ENCODE peak calls at places on chromosome 3, in seven cellular contexts. X, Z, P, B, I, L and H are unnamed samples.

GRCh38 chr3:71846189-71846588 is 61.2 kb upstream of the PROK2 start:
- DNase-seq in L (no peak), Z (no peak), I (no peak), P (no peak), X (peak; percentile 1), B (peak; percentile 50), H (no peak)

GRCh38 chr3:112629425-112629824 is 11.5 kb downstream of the CCDC80 start:
- DNase-seq in Z (no peak), I (no peak), X (peak; percentile 93), L (peak; percentile 39), P (no peak), B (peak; percentile 84), H (peak; percentile 94)

GRCh38 chr3:82800248-82800647 is 1038.8 kb upstream of the GBE1 start:
- DNase-seq in Z (no peak), B (no peak), I (no peak), X (no peak), P (no peak), L (no peak), H (no peak)

GRCh38 chr3:39065197-39065596 is 13.4 kb downstream of the WDR48 start:
- DNase-seq in P (no peak), B (peak; percentile 83), I (no peak), L (no peak), X (peak; percentile 60), Z (peak; percentile 63), H (peak; percentile 54)

GRCh38 chr3:108391917-108392585 is 95.7 kb downstream of the HHLA2 start:
- DNase-seq in B (no peak), X (peak; percentile 40), P (no peak), L (no peak), I (no peak), Z (no peak), H (no peak)

GRCh38 chr3:124986153-124987143 is 51.9 kb upstream of the MUC13 start:
- DNase-seq in X (peak; percentile 96), P (no peak), I (peak; percentile 88), B (peak; percentile 78), Z (no peak), L (no peak), H (peak; percentile 91)

GRCh38 chr3:160633361-160634083 is 43.4 kb upstream of the ARL14 start:
- DNase-seq in L (no peak), B (no peak), X (no peak), I (no peak), P (no peak), Z (no peak), H (no peak)

GRCh38 chr3:195895900-195896360 is 12.4 kb downstream of the TNK2 start:
- DNase-seq in I (peak; percentile 80), B (peak; percentile 67), P (peak; percentile 42), X (no peak), Z (no peak), L (peak; percentile 74), H (peak; percentile 39)

GRCh38 chr3:170429050-170429449 is 10.4 kb downstream of the CLDN11 start:
- DNase-seq in L (no peak), P (no peak), Z (no peak), B (no peak), I (no peak), X (no peak), H (peak; percentile 29)

GRCh38 chr3:94024385-94024784 is 4.0 kb downstream of the STX19 start:
- DNase-seq in B (no peak), X (peak; percentile 24), P (no peak), L (no peak), Z (no peak), I (no peak), H (no peak)

DNA sequence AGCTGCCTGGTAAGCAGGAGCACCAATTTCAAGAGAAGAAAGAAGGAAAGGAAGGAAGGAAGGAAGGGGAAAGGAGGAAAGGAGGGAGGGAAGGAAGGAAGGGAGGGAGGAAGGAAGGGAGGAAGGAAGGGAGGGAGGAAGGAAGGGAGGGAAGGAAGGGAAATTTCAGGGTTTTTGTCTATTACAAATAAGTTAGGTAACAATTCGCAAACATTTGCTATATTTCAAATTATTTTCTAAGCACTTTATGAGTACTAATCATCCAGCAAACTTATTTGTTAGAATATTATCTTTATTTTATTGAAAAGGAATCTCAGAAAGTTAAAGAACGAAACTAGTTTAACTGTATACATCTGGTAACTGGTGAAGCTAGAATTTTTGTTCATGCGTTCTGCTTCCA is 921.7 kb downstream of the TBL1XR1 start:
- DNase-seq in P (no peak), X (no peak), L (no peak), Z (no peak), B (no peak), I (no peak), H (no peak)
- H3K9ac ChIP-seq in P (no peak overlapping the region), X (no peak overlapping the region), L (no peak overlapping the region), Z (no peak overlapping the region), B (no peak overlapping the region), I (no peak overlapping the region), H (no peak overlapping the region)

DNA sequence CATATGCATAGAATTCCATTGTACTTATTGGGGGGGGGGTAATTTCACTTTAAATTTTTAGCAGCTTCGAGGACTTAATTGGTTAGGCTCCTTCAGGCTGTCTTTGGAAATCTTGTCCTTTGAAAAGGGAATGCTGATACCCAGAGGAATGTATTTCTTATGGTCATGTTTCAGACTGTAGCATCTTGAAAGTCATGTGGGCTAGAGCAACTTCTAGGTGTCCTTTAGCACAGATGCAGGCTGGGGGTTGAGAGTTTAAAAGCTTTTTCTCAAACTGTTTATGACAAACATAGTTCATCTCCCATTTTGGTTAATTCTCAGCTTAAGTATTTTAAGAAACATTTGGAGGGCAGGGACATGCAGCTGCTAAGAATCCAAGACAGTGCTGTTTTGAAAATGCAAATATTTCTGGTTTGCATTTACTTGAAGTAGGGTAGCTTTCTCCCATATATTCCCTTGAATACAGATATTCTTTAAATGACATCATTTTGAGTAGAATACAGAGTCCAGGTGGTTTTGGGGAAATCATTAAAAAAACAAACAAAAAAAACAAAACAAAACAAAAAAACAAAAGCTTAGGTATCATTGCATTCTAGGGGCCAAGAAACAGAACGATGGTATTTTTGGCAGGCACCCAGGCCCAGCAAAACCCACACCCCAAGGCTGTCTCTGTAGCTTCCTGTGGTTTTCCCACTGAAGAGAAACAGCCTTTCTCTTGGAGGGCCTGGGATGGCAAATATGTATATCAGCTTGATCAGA is 119.9 kb downstream of the ATG7 start:
- DNase-seq in Z (no peak), B (no peak), X (peak; percentile 59), I (no peak), P (no peak), L (no peak), H (peak; percentile 75)
- H3K4me2 ChIP-seq in Z (no peak overlapping the region), B (no peak overlapping the region), X (peak overlapping the region; percentile 31), I (no peak overlapping the region), P (no peak overlapping the region), L (no peak overlapping the region), H (no peak overlapping the region)

GRCh38 chr3:122975924-122976293 is 51.7 kb downstream of the SEMA5B start:
- DNase-seq in L (no peak), X (peak; percentile 10), I (no peak), B (no peak), P (no peak), Z (no peak), H (no peak)
- H3K18ac ChIP-seq in L (peak overlapping the region; percentile 21), X (no peak overlapping the region), I (no peak overlapping the region), B (no peak overlapping the region), P (peak overlapping the region; percentile 31), Z (no peak overlapping the region), H (no peak overlapping the region)

GRCh38 chr3:129065727-129066087 is 5.1 kb downstream of the GP9 start:
- DNase-seq in L (no peak), X (no peak), I (no peak), Z (no peak), P (no peak), B (no peak), H (no peak)
- H3K9ac ChIP-seq in L (no peak overlapping the region), X (no peak overlapping the region), I (no peak overlapping the region), Z (no peak overlapping the region), P (no peak overlapping the region), B (no peak overlapping the region), H (no peak overlapping the region)

GRCh38 chr3:193134895-193135294 is 106.1 kb upstream of the PLAAT1 start:
- DNase-seq in B (no peak), X (peak; percentile 53), Z (no peak), I (peak; percentile 16), P (no peak), L (no peak), H (peak; percentile 31)

GRCh38 chr3:193145248-193145647 is 95.8 kb upstream of the PLAAT1 start:
- DNase-seq in Z (no peak), P (no peak), I (no peak), B (no peak), X (no peak), L (no peak), H (no peak)

GRCh38 chr3:193140381-193140780 is 100.6 kb upstream of the PLAAT1 start:
- DNase-seq in B (no peak), X (no peak), Z (no peak), I (no peak), P (no peak), L (no peak), H (no peak)
- H3K4me2 ChIP-seq in B (no peak overlapping the region), X (no peak overlapping the region), Z (no peak overlapping the region), I (no peak overlapping the region), P (no peak overlapping the region), L (no peak overlapping the region), H (no peak overlapping the region)